ENCODE peak calls at places on chromosomes 12 and 14, in four cellular contexts. One of them, this sample, is unnamed.

GRCh38 chr12:95224202-95225170 is 6.9 kb downstream of the VEZT start:
- DNase-seq in GDM1: no peak
- DNase-seq in right lobe of liver: no peak
- DNase-seq in AG08396: peak
- DNase-seq in this sample: no peak

GRCh38 chr12:81759215-81759991 is at the start of gene PPFIA2:
- DNase-seq in right lobe of liver: no peak
- DNase-seq in AG08396: peak
- DNase-seq in GDM1: no peak
- DNase-seq in this sample: no peak

GRCh38 chr12:62625238-62625637 is 158.6 kb downstream of the MON2 start:
- DNase-seq in GDM1: no peak
- DNase-seq in AG08396: no peak
- DNase-seq in right lobe of liver: peak
- DNase-seq in this sample: no peak

GRCh38 chr12:49098035-49098451 is 3.4 kb upstream of the DHH start:
- DNase-seq in GDM1: peak
- DNase-seq in AG08396: peak
- DNase-seq in right lobe of liver: no peak
- DNase-seq in this sample: peak

GRCh38 chr12:47376937-47377336 is 297.2 kb upstream of the AMIGO2 start:
- DNase-seq in AG08396: no peak
- DNase-seq in right lobe of liver: no peak
- DNase-seq in GDM1: no peak
- DNase-seq in this sample: no peak

GRCh38 chr12:57049890-57050289 is at the start of gene MYO1A:
- DNase-seq in AG08396: peak
- DNase-seq in right lobe of liver: no peak
- DNase-seq in GDM1: no peak
- DNase-seq in this sample: no peak

GRCh38 chr12:120257041-120257821 is 8.3 kb downstream of the PXN start:
- DNase-seq in AG08396: peak
- DNase-seq in GDM1: no peak
- DNase-seq in right lobe of liver: no peak
- DNase-seq in this sample: no peak

GRCh38 chr12:115375188-115375991 is 691.4 kb upstream of the TBX3 start:
- DNase-seq in right lobe of liver: no peak
- DNase-seq in GDM1: peak
- DNase-seq in AG08396: peak
- DNase-seq in this sample: no peak

GRCh38 chr12:47768323-47768811 is 4.7 kb upstream of the SLC48A1 start:
- DNase-seq in AG08396: peak
- DNase-seq in right lobe of liver: no peak
- DNase-seq in GDM1: no peak
- DNase-seq in this sample: no peak

GRCh38 chr14:33842299-33842698 is 108.6 kb downstream of the EGLN3 start:
- DNase-seq in AG08396: no peak
- DNase-seq in right lobe of liver: no peak
- DNase-seq in GDM1: no peak
- DNase-seq in this sample: no peak

GRCh38 chr12:29200586-29200985 is 51.5 kb downstream of the FAR2 start:
- DNase-seq in right lobe of liver: no peak
- DNase-seq in AG08396: no peak
- DNase-seq in GDM1: no peak
- DNase-seq in this sample: no peak

GRCh38 chr14:76837524-76837923 is 11.3 kb downstream of the LRRC74A start:
- DNase-seq in GDM1: no peak
- DNase-seq in AG08396: no peak
- DNase-seq in right lobe of liver: no peak
- DNase-seq in this sample: no peak

GRCh38 chr12:46296822-46297221 is 28.0 kb upstream of the SLC38A1 start:
- DNase-seq in right lobe of liver: no peak
- DNase-seq in GDM1: no peak
- DNase-seq in AG08396: no peak
- DNase-seq in this sample: no peak

GRCh38 chr14:102439556-102439955 is 70.0 kb downstream of the ANKRD9 start:
- DNase-seq in right lobe of liver: no peak
- DNase-seq in GDM1: no peak
- DNase-seq in AG08396: no peak
- DNase-seq in this sample: no peak

GRCh38 chr12:570949-571794 is 92.1 kb downstream of the NINJ2 start:
- DNase-seq in GDM1: no peak
- DNase-seq in AG08396: peak
- DNase-seq in right lobe of liver: peak
- DNase-seq in this sample: no peak

GRCh38 chr12:113040722-113041168 is 15.8 kb upstream of the DTX1 start:
- DNase-seq in right lobe of liver: peak
- DNase-seq in AG08396: no peak
- DNase-seq in GDM1: no peak
- DNase-seq in this sample: no peak

GRCh38 chr12:108104657-108105056 is 24.4 kb upstream of the WSCD2 start:
- DNase-seq in right lobe of liver: no peak
- DNase-seq in AG08396: no peak
- DNase-seq in GDM1: no peak
- DNase-seq in this sample: no peak

GRCh38 chr14:38255673-38256357 is at the start of gene CLEC14A:
- DNase-seq in AG08396: peak
- DNase-seq in GDM1: no peak
- DNase-seq in right lobe of liver: peak
- DNase-seq in this sample: no peak